ENCODE peak calls at places on chromosomes 12 and 14, in ten cellular contexts. E is kidney epithelial cell, F is upper lobe of right lung, I is fibroblast of pulmonary artery, C is MCF 10A, H is H9, G is pancreas, U is PC-9, P is tibial artery, J is Peyer's patch. O is an unnamed sample.

GRCh38 chr14:95365401-95365800 is 45.7 kb upstream of the CLMN start:
- DNase-seq in E (no peak), F (no peak), I (peak; percentile 35), C (peak; percentile 11), H (no peak), G (no peak), U (no peak), P (no peak), J (no peak), O (no peak)

GRCh38 chr14:89303452-89304435 is 113.3 kb downstream of the FOXN3 start:
- DNase-seq in E (peak; percentile 43), F (peak; percentile 73), I (peak; percentile 85), C (peak; percentile 43), H (no peak), G (no peak), U (no peak), P (peak; percentile 87), J (peak; percentile 60), O (peak; percentile 33)

GRCh38 chr12:111596985-111597730 is 2.0 kb downstream of the ATXN2 start:
- DNase-seq in E (no peak), F (peak; percentile 72), I (peak; percentile 68), C (peak; percentile 73), H (peak; percentile 67), G (peak; percentile 58), U (peak; percentile 68), P (peak; percentile 82), J (peak; percentile 19), O (no peak)

GRCh38 chr12:4001869-4002268 is 128.7 kb upstream of the PARP11 start:
- DNase-seq in E (no peak), F (no peak), I (no peak), C (no peak), H (no peak), G (no peak), U (no peak), P (no peak), J (no peak), O (no peak)

GRCh38 chr12:127381043-127381668 is 885.8 kb upstream of the TMEM132C start:
- DNase-seq in E (no peak), F (peak; percentile 67), I (peak; percentile 16), C (peak; percentile 43), H (peak; percentile 89), G (peak; percentile 7), U (no peak), P (no peak), J (no peak), O (peak; percentile 26)

GRCh38 chr12:101942206-101942605 is 64.8 kb downstream of the DRAM1 start:
- DNase-seq in E (no peak), F (no peak), I (no peak), C (no peak), H (no peak), G (no peak), U (no peak), P (no peak), J (no peak), O (no peak)

GRCh38 chr12:122721057-122721545 is 4.5 kb upstream of the HCAR3 start:
- DNase-seq in E (no peak), F (no peak), I (peak; percentile 3), C (peak; percentile 82), H (no peak), G (no peak), U (no peak), P (no peak), J (no peak), O (no peak)

GRCh38 chr12:67773896-67774295 is 125.4 kb downstream of the DYRK2 start:
- DNase-seq in E (no peak), F (no peak), I (no peak), C (no peak), H (no peak), G (no peak), U (no peak), P (no peak), J (no peak), O (no peak)

DNA sequence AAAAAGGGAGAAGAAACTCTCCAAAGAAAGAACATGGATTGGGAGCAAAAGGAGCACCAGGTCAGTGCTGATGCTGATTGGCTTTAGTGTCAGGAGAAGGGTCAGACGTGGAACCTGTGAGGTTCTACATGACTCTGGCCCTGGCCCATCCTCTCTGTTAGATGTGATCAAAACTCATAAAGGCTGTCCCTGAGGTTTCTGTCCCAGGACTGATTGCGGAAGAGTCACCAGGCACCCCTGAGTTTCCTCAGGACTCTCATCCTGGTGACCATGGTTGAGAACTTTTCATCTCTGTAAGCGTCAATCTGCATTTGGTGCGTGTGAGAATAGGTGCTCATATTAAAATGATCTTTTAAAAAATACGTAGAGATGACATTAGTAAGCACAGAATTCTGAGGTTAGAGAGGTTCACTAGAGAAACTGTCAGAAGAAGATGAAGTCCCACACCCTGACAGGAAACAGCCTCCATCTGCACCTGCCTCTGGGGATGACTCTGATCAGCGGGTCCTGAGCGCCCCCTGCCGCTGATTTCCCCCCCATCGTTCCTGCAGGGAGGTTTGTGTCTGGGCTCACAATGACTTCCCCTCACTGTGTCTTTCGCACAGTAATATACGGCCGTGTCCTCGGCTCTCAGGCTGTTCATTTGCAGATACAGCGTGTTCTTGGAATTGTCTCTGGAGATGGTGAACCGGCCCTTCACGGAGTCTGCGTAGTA is 741.8 kb downstream of the TMEM121 start:
- DNase-seq in E (no peak), F (no peak), I (no peak), C (peak; percentile 12), H (no peak), G (no peak), U (no peak), P (no peak), J (peak; percentile 93), O (no peak)
- TF ChIP-seq CTCF in E (no peak), F (peak; percentile 19), I (no peak), C (no peak), H (no peak), G (no peak), U (peak; percentile 53), P (no peak), J (peak; percentile 38), O (no peak)

GRCh38 chr14:71933026-71933587 is 878 bp downstream of the RGS6 start:
- DNase-seq in E (no peak), F (no peak), I (no peak), C (no peak), H (peak; percentile 51), G (no peak), U (no peak), P (no peak), J (no peak), O (no peak)

GRCh38 chr14:71931492-71932228 is 569 bp upstream of the RGS6 start:
- DNase-seq in E (no peak), F (no peak), I (no peak), C (peak; percentile 3), H (no peak), G (no peak), U (no peak), P (no peak), J (no peak), O (no peak)

DNA sequence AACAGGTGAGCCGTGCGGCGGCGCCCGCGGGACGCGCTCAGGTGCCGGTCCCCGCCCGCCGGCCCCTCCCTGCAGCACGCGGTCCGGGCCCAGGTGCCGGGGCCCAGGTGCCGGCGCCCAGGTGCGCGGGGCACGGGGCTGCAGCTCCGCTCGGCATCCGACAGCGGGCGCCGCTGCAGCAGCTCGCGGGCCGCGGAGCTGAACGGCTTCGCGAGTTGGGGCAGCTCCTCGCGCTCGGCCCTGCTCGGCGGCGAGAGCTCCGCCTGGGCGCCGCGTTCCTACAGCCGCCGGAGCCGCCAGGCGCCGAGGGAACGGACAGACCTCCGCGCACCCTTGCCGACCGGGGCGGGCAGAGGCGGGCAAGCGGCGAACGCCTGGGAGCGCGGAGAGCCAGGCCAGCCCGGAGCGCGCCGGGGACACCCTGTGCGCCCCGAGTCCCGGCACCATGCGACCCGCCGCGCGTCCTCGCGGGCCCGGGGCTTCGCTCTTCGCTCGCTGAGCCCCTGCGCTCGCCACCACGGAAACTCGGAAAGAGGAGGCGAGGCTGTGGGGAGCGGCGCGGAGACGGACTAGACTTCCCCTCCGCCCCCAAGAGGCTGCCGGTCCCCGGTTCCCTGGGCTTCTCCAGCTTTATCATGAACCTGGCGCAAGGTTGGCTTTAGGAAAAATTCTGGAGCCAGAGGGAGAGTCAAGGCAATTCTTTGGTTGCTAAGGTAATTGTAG is at the start of gene RGS6:
- DNase-seq in E (no peak), F (peak; percentile 77), I (peak; percentile 6), C (peak; percentile 35), H (peak; percentile 83), G (peak; percentile 34), U (no peak), P (no peak), J (no peak), O (no peak)
- TF ChIP-seq CTCF in E (no peak), F (peak; percentile 15), I (no peak), C (no peak), H (peak; percentile 55), G (no peak), U (no peak), P (peak; percentile 31), J (no peak), O (no peak)

DNA sequence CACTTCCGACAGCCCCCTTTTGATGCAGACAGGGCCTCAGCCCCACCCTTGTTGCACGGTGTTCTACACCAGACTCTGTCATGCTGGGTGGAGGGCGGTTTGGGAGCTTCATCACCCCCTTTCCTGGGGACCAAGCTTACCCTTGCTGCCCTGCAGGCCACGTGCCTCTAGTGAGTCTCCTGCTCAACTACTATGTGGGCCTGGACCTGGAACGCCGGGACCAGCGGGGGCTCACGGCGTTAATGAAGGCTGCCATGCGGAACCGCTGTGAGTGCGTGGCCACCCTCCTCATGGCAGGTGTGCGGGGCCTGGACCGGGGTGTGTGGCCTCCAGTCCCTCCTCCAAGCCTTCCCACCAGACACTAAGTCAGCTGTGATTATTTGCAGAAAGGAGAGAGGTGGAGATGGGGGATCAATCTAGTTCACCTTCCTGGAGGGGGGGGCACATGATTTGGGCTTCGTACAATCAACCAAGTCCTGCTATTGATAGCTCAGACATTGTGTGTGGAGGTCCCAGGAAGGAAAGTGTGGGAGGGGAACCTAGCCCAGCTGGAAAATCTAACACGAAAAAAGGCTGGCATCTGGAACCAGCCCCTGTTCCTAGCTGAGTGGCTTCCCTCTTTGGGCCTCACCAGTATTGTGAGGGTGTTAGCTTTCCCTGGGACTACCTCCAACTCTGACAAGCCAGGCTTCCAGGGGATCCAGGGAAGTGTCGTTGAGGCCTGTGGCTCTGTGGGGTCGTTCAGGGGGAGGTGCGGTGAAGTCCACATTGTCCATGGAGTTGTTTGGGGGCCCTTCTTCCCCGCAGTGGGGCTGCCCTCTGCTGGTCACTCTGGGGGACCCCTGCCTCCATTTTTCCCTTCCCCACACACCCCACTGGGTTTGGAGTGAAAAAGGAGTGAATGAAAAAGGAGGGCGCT is 1.6 kb downstream of the ANKRD33 start:
- DNase-seq in E (no peak), F (peak; percentile 52), I (peak; percentile 45), C (no peak), H (peak; percentile 44), G (no peak), U (no peak), P (peak; percentile 60), J (no peak), O (peak; percentile 18)
- TF ChIP-seq CTCF in E (peak; percentile 31), F (peak; percentile 7), I (peak; percentile 32), C (no peak), H (peak; percentile 60), G (no peak), U (no peak), P (no peak), J (no peak), O (no peak)

GRCh38 chr14:50943943-50944646 is at the start of gene PYGL:
- DNase-seq in E (no peak), F (peak; percentile 92), I (peak; percentile 71), C (peak; percentile 72), H (peak; percentile 81), G (peak; percentile 59), U (peak; percentile 59), P (peak; percentile 87), J (peak; percentile 20), O (peak; percentile 40)
- TF ChIP-seq CTCF in E (peak; percentile 7), F (no peak), I (no peak), C (no peak), H (no peak), G (no peak), U (no peak), P (no peak), J (no peak), O (no peak)

O was measured in omental fat pad.